ENCODE peak calls at places on chromosomes 4 and X, in ten cellular contexts. W is tibial nerve, G is heart right ventricle, K is spleen, U is colonic mucosa, Y is upper lobe of right lung, X is tibial artery, C is stomach, E is A549, S is HCT116. P is an unnamed sample.

GRCh38 chr4:77899607-77900006 is 37.0 kb downstream of the MRPL1 start:
- DNase-seq in K (no peak), G (no peak), X (no peak), Y (no peak), S (no peak), U (no peak), C (no peak), W (no peak), E (no peak), P (no peak)

GRCh38 chrX:47232803-47233332 is at the start of gene USP11:
- DNase-seq in S (no peak), G (peak), Y (peak), E (peak), C (peak), W (no peak), X (no peak), K (no peak), U (no peak), P (peak)

GRCh38 chr4:39559641-39560040 is 32.4 kb upstream of the UGDH start:
- DNase-seq in G (no peak), S (no peak), W (no peak), U (peak), Y (no peak), E (no peak), X (no peak), C (peak), K (no peak), P (no peak)

GRCh38 chr4:84286048-84286447 is 213.0 kb downstream of the NKX6-1 start:
- DNase-seq in W (no peak), G (no peak), X (no peak), E (no peak), S (no peak), Y (no peak), C (no peak), U (no peak), K (no peak), P (no peak)

GRCh38 chr4:48337726-48338125 is 3.6 kb upstream of the SLAIN2 start:
- DNase-seq in G (no peak), Y (no peak), E (no peak), C (no peak), K (no peak), X (no peak), W (no peak), S (no peak), U (no peak), P (no peak)

GRCh38 chrX:118727686-118728339 is 407 bp downstream of the IL13RA1 start:
- DNase-seq in U (peak), G (peak), S (no peak), E (no peak), K (peak), X (peak), C (peak), W (no peak), Y (peak), P (no peak)

GRCh38 chr4:102500371-102501175 is 586 bp upstream of the NFKB1 start:
- DNase-seq in S (no peak), X (peak), E (no peak), Y (peak), U (peak), C (peak), G (peak), W (peak), K (peak), P (no peak)

GRCh38 chr4:77600521-77601451 is 4.8 kb upstream of the CXCL13 start:
- DNase-seq in S (peak), U (peak), X (no peak), W (peak), K (no peak), G (no peak), C (peak), E (peak), Y (no peak), P (no peak)

GRCh38 chr4:162957521-162958143 is 209.1 kb downstream of the NAF1 start:
- DNase-seq in K (no peak), Y (no peak), S (no peak), G (no peak), U (no peak), X (no peak), W (no peak), C (no peak), E (no peak), P (no peak)

DNA sequence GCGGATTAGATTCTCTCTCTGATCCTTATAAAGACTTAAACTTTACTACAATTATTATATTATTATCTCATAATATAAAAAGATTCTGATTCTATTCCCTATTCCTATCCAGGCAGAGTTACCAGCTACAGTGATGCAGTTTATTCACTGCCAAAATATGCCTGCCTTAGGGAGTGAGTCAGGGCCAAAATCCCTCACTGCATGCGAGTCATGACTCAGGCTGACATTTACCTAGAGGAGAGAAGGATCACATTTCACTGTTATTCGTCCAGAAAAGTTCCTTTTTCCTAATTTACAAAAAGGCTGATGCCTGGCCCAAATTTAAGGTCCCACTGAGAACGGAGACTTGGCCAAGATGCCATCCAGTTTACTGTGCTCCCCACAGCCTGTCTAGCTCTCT is 168.5 kb upstream of the LDB2 start:
- DNase-seq in C (no peak), E (peak), K (no peak), G (no peak), U (no peak), S (no peak), W (no peak), Y (no peak), X (no peak), P (peak)
- H3K4me3 ChIP-seq in C (no peak), E (no peak), K (no peak), G (no peak), U (no peak), S (no peak), W (no peak), Y (no peak), X (no peak), P (no peak)

DNA sequence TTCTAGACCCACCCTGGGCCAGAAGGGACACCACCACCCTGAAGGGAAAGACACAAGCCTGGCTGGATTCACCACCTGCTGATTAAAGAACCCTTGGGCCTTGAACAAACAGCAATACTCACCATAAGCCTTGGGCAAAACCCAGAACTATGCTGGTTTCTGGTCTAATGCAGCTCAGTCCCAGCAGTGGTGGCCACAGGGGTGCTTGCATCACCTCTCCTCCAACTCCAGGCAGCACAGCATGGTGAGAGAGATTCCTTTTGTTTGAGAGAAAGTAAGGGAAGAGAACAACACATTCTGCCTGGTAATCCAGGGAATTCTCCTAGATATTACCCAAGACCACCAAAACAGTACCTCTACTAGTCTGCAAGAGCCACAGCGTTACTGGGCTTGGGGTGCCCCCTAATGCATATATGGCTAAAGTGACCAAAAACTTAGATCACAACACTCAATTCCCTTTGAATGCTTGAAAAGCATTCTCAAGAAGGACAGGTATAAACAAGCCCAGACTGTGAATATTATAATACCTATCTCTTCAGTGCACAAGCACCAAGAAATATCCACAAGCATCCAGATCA is 25.7 kb downstream of the RNF128 start:
- DNase-seq in G (no peak), C (no peak), X (no peak), W (no peak), E (no peak), Y (no peak), U (no peak), K (no peak), S (no peak), P (no peak)
- TF ChIP-seq CTCF in G (no peak), C (no peak), X (no peak), W (no peak), E (peak), Y (no peak), U (no peak), K (no peak), S (peak), P (no peak)

GRCh38 chr4:16897991-16898827 is at the start of gene LDB2:
- DNase-seq in U (peak), X (peak), Y (peak), W (peak), E (no peak), S (no peak), K (no peak), C (peak), G (peak), P (peak)
- H3K4me3 ChIP-seq in U (peak), X (peak), Y (peak), W (peak), E (no peak), S (no peak), K (peak), C (peak), G (peak), P (peak)

GRCh38 chr4:68673143-68673542 is 2.7 kb upstream of the UGT2B15 start:
- DNase-seq in K (no peak), E (no peak), Y (no peak), W (no peak), C (no peak), U (no peak), S (no peak), X (no peak), G (no peak), P (no peak)
- TF ChIP-seq CTCF in K (no peak), E (no peak), Y (no peak), W (no peak), C (no peak), U (no peak), S (no peak), X (no peak), G (no peak), P (no peak)

GRCh38 chr4:170872794-170873193 is 783.0 kb upstream of the AADAT start:
- DNase-seq in K (no peak), X (no peak), S (no peak), U (no peak), E (no peak), C (no peak), W (no peak), G (no peak), Y (no peak), P (no peak)

GRCh38 chr4:170868191-170868590 is 778.4 kb upstream of the AADAT start:
- DNase-seq in W (no peak), E (no peak), Y (no peak), G (no peak), U (no peak), C (no peak), S (no peak), X (no peak), K (no peak), P (no peak)
- H3K4me3 ChIP-seq in W (no peak), E (no peak), Y (no peak), G (no peak), U (no peak), C (no peak), S (no peak), X (no peak), K (no peak), P (no peak)

GRCh38 chrX:15107367-15107988 is 162.4 kb downstream of the ASB9 start:
- DNase-seq in E (no peak), S (no peak), C (no peak), U (no peak), G (no peak), Y (no peak), X (no peak), W (no peak), K (no peak), P (no peak)
- TF ChIP-seq CTCF in E (peak), S (peak), C (no peak), U (no peak), G (no peak), Y (no peak), X (no peak), W (no peak), K (no peak), P (no peak)

DNA sequence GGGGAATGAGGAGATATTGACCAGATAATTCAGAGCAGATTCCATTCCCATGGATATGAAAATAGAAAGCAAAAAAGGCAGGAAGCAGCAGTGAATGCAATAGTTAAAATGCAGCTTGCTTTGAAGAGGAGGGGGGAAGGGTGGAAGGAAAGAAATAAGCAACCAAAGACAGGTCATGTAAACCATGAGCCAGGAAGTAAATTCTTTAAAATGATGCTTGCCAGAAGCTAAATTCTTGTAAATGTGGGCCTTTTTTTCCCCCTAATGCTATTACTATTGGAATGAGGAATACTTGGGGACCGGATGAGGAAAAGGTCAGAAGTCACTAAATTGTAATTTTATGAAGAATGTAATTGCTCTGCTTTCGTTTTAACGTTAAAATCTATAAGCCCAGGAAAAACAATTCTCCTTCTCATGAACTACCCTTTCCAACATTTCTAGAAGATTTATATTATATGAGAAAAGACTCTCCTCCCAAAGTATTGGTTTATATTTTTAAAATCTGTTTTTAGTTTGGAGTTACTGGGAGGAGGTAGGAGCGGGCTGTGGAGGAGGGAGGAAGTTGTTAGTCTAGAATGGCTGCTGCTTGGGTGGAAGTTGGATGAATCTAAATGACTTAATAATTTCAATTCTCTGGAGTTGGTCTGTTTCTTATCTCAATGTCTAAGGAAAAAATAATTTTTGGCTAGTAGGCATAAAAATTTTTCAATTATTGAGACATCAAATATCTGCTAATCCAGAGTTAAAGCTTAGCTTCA is 77.6 kb upstream of the PCDH18 start:
- DNase-seq in Y (no peak), X (no peak), S (no peak), G (no peak), W (no peak), U (no peak), C (no peak), K (no peak), E (no peak), P (no peak)
- H3K4me3 ChIP-seq in Y (no peak), X (peak), S (no peak), G (peak), W (peak), U (no peak), C (no peak), K (no peak), E (no peak), P (peak)

GRCh38 chrX:40663880-40664630 is 16.7 kb upstream of the CXorf38 start:
- DNase-seq in W (no peak), E (no peak), K (no peak), X (no peak), U (no peak), C (no peak), S (no peak), Y (no peak), G (no peak), P (no peak)
- TF ChIP-seq CTCF in W (no peak), E (peak), K (no peak), X (peak), U (no peak), C (no peak), S (no peak), Y (peak), G (no peak), P (no peak)

GRCh38 chr4:2395038-2395437 is 23.4 kb downstream of the ZFYVE28 start:
- DNase-seq in W (no peak), X (no peak), K (no peak), G (no peak), C (no peak), S (no peak), Y (no peak), U (no peak), E (no peak), P (no peak)

GRCh38 chr4:2395584-2395983 is 22.9 kb downstream of the ZFYVE28 start:
- DNase-seq in Y (no peak), U (no peak), C (no peak), G (no peak), K (no peak), S (no peak), X (no peak), E (no peak), W (no peak), P (no peak)

GRCh38 chr4:2390780-2391490 is 27.5 kb downstream of the ZFYVE28 start:
- DNase-seq in E (no peak), K (no peak), G (no peak), U (no peak), X (no peak), W (no peak), S (no peak), Y (no peak), C (no peak), P (no peak)

GRCh38 chr4:2394544-2394943 is 23.9 kb downstream of the ZFYVE28 start:
- DNase-seq in S (no peak), U (no peak), X (no peak), K (no peak), Y (no peak), G (no peak), C (no peak), W (no peak), E (no peak), P (no peak)

GRCh38 chr4:2393353-2394270 is 24.8 kb downstream of the ZFYVE28 start:
- DNase-seq in Y (no peak), C (peak), E (no peak), S (no peak), G (no peak), K (peak), X (no peak), W (no peak), U (peak), P (no peak)
- H3K4me3 ChIP-seq in Y (peak), C (peak), E (no peak), S (no peak), G (peak), K (peak), X (no peak), W (no peak), U (no peak), P (no peak)

GRCh38 chrX:72129661-72130060 is 2.1 kb downstream of the RTL5 start:
- DNase-seq in Y (no peak), C (no peak), W (no peak), G (no peak), K (no peak), S (no peak), U (no peak), X (no peak), E (no peak), P (no peak)

GRCh38 chrX:72130156-72130761 is 1.5 kb downstream of the RTL5 start:
- DNase-seq in U (no peak), G (no peak), K (no peak), X (no peak), S (no peak), Y (no peak), W (no peak), C (no peak), E (no peak), P (no peak)

GRCh38 chrX:72127332-72127731 is 4.4 kb downstream of the RTL5 start:
- DNase-seq in S (no peak), E (no peak), U (no peak), G (no peak), X (no peak), W (no peak), K (no peak), Y (no peak), C (no peak), P (no peak)

GRCh38 chrX:72128183-72128834 is 3.4 kb downstream of the RTL5 start:
- DNase-seq in U (no peak), K (no peak), C (no peak), X (no peak), Y (no peak), S (no peak), E (no peak), G (no peak), W (no peak), P (no peak)

GRCh38 chrX:72128881-72129280 is 2.8 kb downstream of the RTL5 start:
- DNase-seq in Y (no peak), W (no peak), K (no peak), S (no peak), U (no peak), G (no peak), X (no peak), E (peak), C (no peak), P (no peak)
- TF ChIP-seq CTCF in Y (peak), W (no peak), K (peak), S (peak), U (no peak), G (no peak), X (peak), E (peak), C (no peak), P (no peak)

P was measured in ascending aorta.